ENCODE peak calls at places on chromosomes 6 and 20, in five cellular contexts. One of them, this sample, is unnamed.

GRCh38 chr20:461254-462198 is 807 bp downstream of the TBC1D20 start:
- DNase-seq in HepG2: no peak
- DNase-seq in K562: peak
- DNase-seq in H1: peak
- DNase-seq in HCT116: no peak
- DNase-seq in this sample: peak

GRCh38 chr6:94600648-94601047 is 976.7 kb upstream of the MANEA start:
- DNase-seq in HCT116: no peak
- DNase-seq in K562: no peak
- DNase-seq in HepG2: no peak
- DNase-seq in H1: no peak
- DNase-seq in this sample: no peak

GRCh38 chr20:3494218-3494617 is 23.4 kb downstream of the ATRN start:
- DNase-seq in H1: no peak
- DNase-seq in HCT116: no peak
- DNase-seq in HepG2: no peak
- DNase-seq in K562: no peak
- DNase-seq in this sample: no peak

GRCh38 chr6:148392611-148393160 is 50.0 kb downstream of the SASH1 start:
- DNase-seq in H1: no peak
- DNase-seq in HepG2: no peak
- DNase-seq in HCT116: no peak
- DNase-seq in K562: no peak
- DNase-seq in this sample: no peak

GRCh38 chr6:36028088-36028886 is 679 bp downstream of the MAPK14 start:
- DNase-seq in K562: peak
- DNase-seq in HepG2: peak
- DNase-seq in HCT116: no peak
- DNase-seq in H1: peak
- DNase-seq in this sample: no peak

GRCh38 chr20:1391640-1392442 is 1.0 kb downstream of the FKBP1A start:
- DNase-seq in HCT116: no peak
- DNase-seq in K562: peak
- DNase-seq in H1: no peak
- DNase-seq in HepG2: no peak
- DNase-seq in this sample: no peak

GRCh38 chr20:52921300-52921699 is 50.9 kb upstream of the TSHZ2 start:
- DNase-seq in H1: no peak
- DNase-seq in HepG2: no peak
- DNase-seq in HCT116: no peak
- DNase-seq in K562: no peak
- DNase-seq in this sample: no peak

GRCh38 chr20:3398681-3399252 is 8.7 kb downstream of the DNAAF9 start:
- DNase-seq in HCT116: no peak
- DNase-seq in HepG2: no peak
- DNase-seq in K562: no peak
- DNase-seq in H1: no peak
- DNase-seq in this sample: no peak

GRCh38 chr6:87473419-87473903 is 687 bp downstream of the SLC35A1 start:
- DNase-seq in HCT116: no peak
- DNase-seq in K562: no peak
- DNase-seq in H1: no peak
- DNase-seq in HepG2: peak
- DNase-seq in this sample: peak

GRCh38 chr6:11770546-11771466 is 7.8 kb downstream of the ADTRP start:
- DNase-seq in H1: peak
- DNase-seq in HCT116: peak
- DNase-seq in HepG2: no peak
- DNase-seq in K562: peak
- DNase-seq in this sample: no peak

GRCh38 chr6:99013145-99013544 is 65.4 kb upstream of the FBXL4 start:
- DNase-seq in HepG2: no peak
- DNase-seq in H1: no peak
- DNase-seq in K562: peak
- DNase-seq in HCT116: no peak
- DNase-seq in this sample: no peak

GRCh38 chr6:38025431-38025830 is 205.9 kb downstream of the ZFAND3 start:
- DNase-seq in H1: no peak
- DNase-seq in K562: no peak
- DNase-seq in HCT116: no peak
- DNase-seq in HepG2: no peak
- DNase-seq in this sample: no peak

GRCh38 chr6:108559884-108560462 is 744 bp upstream of the FOXO3 start:
- DNase-seq in K562: peak
- DNase-seq in H1: no peak
- DNase-seq in HepG2: peak
- DNase-seq in HCT116: no peak
- DNase-seq in this sample: peak

GRCh38 chr6:44004625-44005506 is 122.4 kb downstream of the MRPL14 start:
- DNase-seq in H1: no peak
- DNase-seq in K562: peak
- DNase-seq in HCT116: no peak
- DNase-seq in HepG2: no peak
- DNase-seq in this sample: peak

GRCh38 chr20:25081065-25081729 is 744 bp downstream of the VSX1 start:
- DNase-seq in K562: peak
- DNase-seq in HCT116: no peak
- DNase-seq in HepG2: no peak
- DNase-seq in H1: peak
- DNase-seq in this sample: peak

GRCh38 chr6:79546186-79546585 is 9.0 kb upstream of the LCA5 start:
- DNase-seq in K562: no peak
- DNase-seq in HCT116: no peak
- DNase-seq in HepG2: no peak
- DNase-seq in H1: no peak
- DNase-seq in this sample: no peak

GRCh38 chr20:571754-572331 is 28.3 kb upstream of the CSNK2A1 start:
- DNase-seq in HepG2: no peak
- DNase-seq in K562: peak
- DNase-seq in HCT116: no peak
- DNase-seq in H1: peak
- DNase-seq in this sample: no peak

GRCh38 chr6:167056370-167056769 is 57.2 kb downstream of the CEP43 start:
- DNase-seq in HCT116: no peak
- DNase-seq in K562: no peak
- DNase-seq in HepG2: no peak
- DNase-seq in H1: no peak
- DNase-seq in this sample: no peak

GRCh38 chr6:127343753-127344659 is 597 bp upstream of the ECHDC1 start:
- DNase-seq in HCT116: no peak
- DNase-seq in HepG2: peak
- DNase-seq in K562: peak
- DNase-seq in H1: no peak
- DNase-seq in this sample: no peak

GRCh38 chr20:4445331-4445730 is 276.4 kb upstream of the PRND start:
- DNase-seq in K562: no peak
- DNase-seq in HCT116: no peak
- DNase-seq in HepG2: no peak
- DNase-seq in H1: no peak
- DNase-seq in this sample: no peak

GRCh38 chr20:47272893-47273590 is 83.5 kb downstream of the ZMYND8 start:
- DNase-seq in HCT116: peak
- DNase-seq in H1: peak
- DNase-seq in K562: peak
- DNase-seq in HepG2: peak
- DNase-seq in this sample: peak

GRCh38 chr6:167299641-167300308 is 8.7 kb downstream of the UNC93A start:
- DNase-seq in HCT116: no peak
- DNase-seq in H1: no peak
- DNase-seq in HepG2: no peak
- DNase-seq in K562: no peak
- DNase-seq in this sample: no peak

GRCh38 chr6:16851758-16852157 is 90.5 kb upstream of the ATXN1 start:
- DNase-seq in HepG2: no peak
- DNase-seq in H1: no peak
- DNase-seq in K562: no peak
- DNase-seq in HCT116: no peak
- DNase-seq in this sample: no peak

GRCh38 chr6:68718379-68719073 is 83.4 kb downstream of the ADGRB3 start:
- DNase-seq in HepG2: no peak
- DNase-seq in K562: peak
- DNase-seq in HCT116: no peak
- DNase-seq in H1: no peak
- DNase-seq in this sample: no peak

GRCh38 chr20:53774487-53775203 is 181.0 kb upstream of the ZNF217 start:
- DNase-seq in HCT116: peak
- DNase-seq in H1: no peak
- DNase-seq in K562: no peak
- DNase-seq in HepG2: no peak
- DNase-seq in this sample: no peak

GRCh38 chr20:38838326-38838725 is 32.8 kb downstream of the PPP1R16B start:
- DNase-seq in HCT116: no peak
- DNase-seq in K562: no peak
- DNase-seq in H1: no peak
- DNase-seq in HepG2: no peak
- DNase-seq in this sample: no peak

GRCh38 chr6:157488635-157489226 is 107.7 kb downstream of the ZDHHC14 start:
- DNase-seq in HepG2: no peak
- DNase-seq in H1: no peak
- DNase-seq in K562: peak
- DNase-seq in HCT116: no peak
- DNase-seq in this sample: no peak

GRCh38 chr6:21121737-21122136 is 471.8 kb upstream of the SOX4 start:
- DNase-seq in K562: no peak
- DNase-seq in HepG2: no peak
- DNase-seq in H1: no peak
- DNase-seq in HCT116: no peak
- DNase-seq in this sample: no peak

GRCh38 chr6:163260111-163260895 is 154.2 kb upstream of the QKI start:
- DNase-seq in HCT116: no peak
- DNase-seq in H1: peak
- DNase-seq in HepG2: no peak
- DNase-seq in K562: no peak
- DNase-seq in this sample: no peak

GRCh38 chr20:49593441-49594142 is 25.7 kb upstream of the PTGIS start:
- DNase-seq in HepG2: no peak
- DNase-seq in K562: no peak
- DNase-seq in HCT116: no peak
- DNase-seq in H1: no peak
- DNase-seq in this sample: no peak

GRCh38 chr6:12450446-12450845 is 160.3 kb downstream of the EDN1 start:
- DNase-seq in H1: no peak
- DNase-seq in HepG2: no peak
- DNase-seq in HCT116: no peak
- DNase-seq in K562: no peak
- DNase-seq in this sample: no peak

GRCh38 chr20:10733122-10733521 is 59.3 kb upstream of the JAG1 start:
- DNase-seq in K562: no peak
- DNase-seq in H1: no peak
- DNase-seq in HCT116: no peak
- DNase-seq in HepG2: no peak
- DNase-seq in this sample: no peak

GRCh38 chr6:14758421-14759043 is 487.3 kb upstream of the JARID2 start:
- DNase-seq in HepG2: no peak
- DNase-seq in K562: no peak
- DNase-seq in HCT116: no peak
- DNase-seq in H1: no peak
- DNase-seq in this sample: peak
- TF ChIP-seq JUND in HepG2: no peak
- TF ChIP-seq JUND in K562: no peak
- TF ChIP-seq JUND in HCT116: no peak
- TF ChIP-seq JUND in H1: no peak
- TF ChIP-seq JUND in this sample: no peak

DNA sequence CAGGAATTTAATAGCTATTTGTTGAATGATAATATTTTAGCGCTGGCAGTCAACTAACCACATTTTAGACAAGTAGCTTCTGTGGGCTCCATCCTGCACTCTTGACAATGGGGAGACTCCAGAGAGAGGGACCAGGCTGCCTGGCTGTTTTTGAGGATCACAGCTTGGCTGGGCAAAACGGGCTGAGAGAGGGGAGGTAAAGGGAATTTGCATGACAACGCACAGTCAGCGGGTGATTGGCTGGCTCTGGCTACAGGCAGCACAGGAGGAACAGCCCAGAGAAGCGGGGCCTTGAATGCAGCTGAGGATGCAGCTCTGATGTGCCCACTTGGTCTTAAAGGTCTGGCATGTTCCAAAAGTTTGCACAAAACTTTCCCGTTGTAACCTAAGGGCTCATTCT is 41.2 kb downstream of the LRFN2 start:
- DNase-seq in H1: peak
- DNase-seq in HCT116: no peak
- DNase-seq in HepG2: no peak
- DNase-seq in K562: no peak
- DNase-seq in this sample: no peak
- TF ChIP-seq JUND in H1: no peak
- TF ChIP-seq JUND in HCT116: no peak
- TF ChIP-seq JUND in HepG2: no peak
- TF ChIP-seq JUND in K562: no peak
- TF ChIP-seq JUND in this sample: no peak

DNA sequence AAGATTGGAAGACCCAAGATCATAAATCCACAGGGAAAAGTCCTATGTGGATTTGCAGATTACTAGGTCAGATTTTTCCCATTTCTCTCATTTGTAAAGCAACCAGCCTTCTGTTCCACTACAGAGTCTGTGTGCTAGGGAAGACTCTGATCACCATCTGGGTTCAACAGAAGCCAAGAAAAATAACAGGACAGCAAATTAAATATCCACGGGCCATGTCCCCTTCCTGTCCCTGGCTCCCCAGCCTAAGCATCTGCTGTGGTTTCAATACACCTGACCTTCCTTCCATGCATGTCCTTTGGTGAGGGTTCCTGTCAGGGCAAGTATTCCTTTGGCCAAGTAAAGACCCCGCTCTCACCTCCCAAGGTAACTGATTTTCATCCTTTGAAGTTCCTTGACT is 558.8 kb downstream of the KIF16B start:
- DNase-seq in HepG2: no peak
- DNase-seq in HCT116: no peak
- DNase-seq in H1: no peak
- DNase-seq in K562: no peak
- DNase-seq in this sample: no peak
- TF ChIP-seq JUND in HepG2: no peak
- TF ChIP-seq JUND in HCT116: no peak
- TF ChIP-seq JUND in H1: no peak
- TF ChIP-seq JUND in K562: no peak
- TF ChIP-seq JUND in this sample: no peak

GRCh38 chr20:17870063-17870740 is 98.4 kb downstream of the SNX5 start:
- DNase-seq in HCT116: no peak
- DNase-seq in H1: no peak
- DNase-seq in K562: no peak
- DNase-seq in HepG2: no peak
- DNase-seq in this sample: no peak
- TF ChIP-seq JUND in HCT116: no peak
- TF ChIP-seq JUND in H1: no peak
- TF ChIP-seq JUND in K562: no peak
- TF ChIP-seq JUND in HepG2: no peak
- TF ChIP-seq JUND in this sample: no peak

This sample was measured in T47D.